ENCODE peak calls at places on chromosomes 6 and 20, in five cellular contexts. G is fibroblast of villous mesenchyme, U is CD14-positive monocyte, Z is breast epithelium, E is lower lobe of right lung. L is an unnamed sample.

GRCh38 chr6:127384007-127384406 is 40.6 kb upstream of the ECHDC1 start:
- DNase-seq in G (peak; percentile 16), U (no peak), Z (no peak), E (no peak), L (no peak)

GRCh38 chr20:31823360-31824124 is 4.4 kb downstream of the MYLK2 start:
- DNase-seq in G (no peak), U (no peak), Z (no peak), E (no peak), L (no peak)

GRCh38 chr6:683742-684440 is 9.0 kb downstream of the EXOC2 start:
- DNase-seq in G (peak; percentile 95), U (no peak), Z (no peak), E (no peak), L (no peak)

GRCh38 chr6:26754212-26754611 is 94.7 kb upstream of the ZNF322 start:
- DNase-seq in G (no peak), U (no peak), Z (no peak), E (no peak), L (no peak)

GRCh38 chr20:53103124-53103523 is 131.0 kb downstream of the TSHZ2 start:
- DNase-seq in G (no peak), U (no peak), Z (no peak), E (no peak), L (no peak)

GRCh38 chr6:77812304-77812703 is 159.5 kb downstream of the MEI4 start:
- DNase-seq in G (no peak), U (no peak), Z (no peak), E (no peak), L (no peak)

GRCh38 chr6:11309947-11310665 is 77.6 kb upstream of the NEDD9 start:
- DNase-seq in G (peak; percentile 55), U (no peak), Z (no peak), E (peak; percentile 54), L (no peak)

GRCh38 chr6:117449549-117450439 is 24.1 kb upstream of the ROS1 start:
- DNase-seq in G (peak; percentile 90), U (no peak), Z (no peak), E (no peak), L (peak; percentile 48)

GRCh38 chr6:94956910-94957309 is 620.4 kb upstream of the MANEA start:
- DNase-seq in G (no peak), U (no peak), Z (no peak), E (no peak), L (no peak)

GRCh38 chr20:50101281-50101680 is 11.7 kb downstream of the UBE2V1 start:
- DNase-seq in G (no peak), U (no peak), Z (no peak), E (no peak), L (no peak)

GRCh38 chr6:151021878-151022277 is 156.4 kb downstream of the MTHFD1L start:
- DNase-seq in G (peak; percentile 76), U (no peak), Z (no peak), E (no peak), L (no peak)

DNA sequence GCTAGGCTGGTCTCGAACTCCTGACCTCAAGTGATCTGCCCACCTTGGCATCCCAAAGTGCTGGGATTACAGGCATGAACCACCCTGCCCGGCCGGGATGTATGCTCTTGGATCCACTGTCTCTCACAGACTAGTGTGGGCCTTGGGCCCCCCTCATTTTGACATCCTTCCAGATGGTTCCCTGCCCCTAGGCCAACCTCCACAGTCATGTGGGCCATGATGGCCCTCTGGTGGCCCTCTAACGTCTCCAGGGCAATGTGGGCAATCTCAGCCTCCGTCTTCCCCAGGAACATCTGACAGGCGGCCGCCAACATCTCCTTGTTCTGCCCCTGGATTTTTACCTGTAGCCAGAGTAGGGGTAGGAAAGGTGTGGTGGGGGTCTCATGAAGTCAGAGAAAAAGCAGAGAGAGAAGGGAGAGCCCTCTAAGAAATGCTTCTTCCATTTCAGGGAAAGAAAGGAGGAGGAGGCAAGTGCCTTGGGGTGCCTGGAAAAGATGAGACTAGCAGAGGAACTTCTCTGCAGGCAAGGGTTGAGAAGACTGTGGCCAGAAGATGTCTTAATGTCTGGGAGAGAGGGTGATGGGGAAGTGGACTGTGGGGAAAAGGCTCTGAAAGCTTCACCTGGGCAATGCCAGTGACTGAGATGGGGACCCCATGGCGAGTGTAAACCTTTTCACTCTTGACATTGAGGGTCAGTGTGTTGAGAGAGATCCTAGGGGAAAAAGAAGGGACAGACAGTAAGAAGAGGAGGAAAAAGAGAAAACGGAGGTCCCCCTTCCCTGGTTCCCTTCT is 1.3 kb downstream of the FLOT1 start:
- DNase-seq in G (no peak), U (no peak), Z (no peak), E (no peak), L (no peak)
- TF ChIP-seq CTCF in G (no peak), U (no peak), Z (no peak), E (no peak), L (no peak)

DNA sequence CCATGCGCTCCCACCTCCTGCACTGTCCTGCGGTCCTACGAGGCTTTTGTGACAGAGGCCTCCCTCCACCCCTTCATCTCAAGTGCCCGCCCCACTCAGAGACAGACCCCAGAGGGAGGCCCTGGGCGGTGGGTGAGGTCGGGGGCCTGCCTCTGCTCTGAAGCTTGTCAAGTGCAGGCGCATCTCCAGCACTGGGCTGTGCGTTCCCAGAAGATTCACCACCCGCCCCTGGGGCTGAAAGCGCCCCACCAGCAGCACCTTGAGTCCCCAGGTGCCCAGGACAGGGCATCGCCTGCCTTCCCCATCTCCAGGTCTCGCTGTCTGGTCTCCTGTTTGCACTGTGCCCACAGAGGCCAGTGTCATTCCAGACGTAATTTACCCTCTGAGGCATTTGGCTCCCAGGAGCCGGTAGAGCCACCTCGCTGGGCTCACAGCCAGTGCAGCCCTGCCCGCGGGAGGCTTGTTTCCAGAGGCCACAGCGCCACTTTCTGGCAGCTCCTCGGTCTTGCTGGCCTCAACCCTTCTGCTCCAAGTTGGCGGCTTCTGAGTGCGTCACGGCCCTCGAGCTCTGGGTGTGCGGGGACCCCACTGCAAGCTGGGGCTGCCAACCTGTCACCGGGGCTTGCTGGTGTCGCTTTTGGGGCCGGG is 191.1 kb downstream of the TAF4 start:
- DNase-seq in G (peak; percentile 5), U (no peak), Z (peak; percentile 65), E (no peak), L (no peak)
- TF ChIP-seq CTCF in G (peak; percentile 13), U (no peak), Z (no peak), E (no peak), L (no peak)

GRCh38 chr6:104936766-104937535 is 20.0 kb upstream of the LIN28B start:
- DNase-seq in G (peak; percentile 77), U (no peak), Z (no peak), E (no peak), L (no peak)

GRCh38 chr6:104940238-104940880 is 16.5 kb upstream of the LIN28B start:
- DNase-seq in G (no peak), U (no peak), Z (no peak), E (no peak), L (no peak)

GRCh38 chr6:104943781-104944180 is 13.1 kb upstream of the LIN28B start:
- DNase-seq in G (peak; percentile 48), U (no peak), Z (no peak), E (no peak), L (no peak)

GRCh38 chr6:104941694-104942177 is 15.2 kb upstream of the LIN28B start:
- DNase-seq in G (no peak), U (no peak), Z (no peak), E (no peak), L (no peak)

GRCh38 chr6:104940881-104941693 is 15.8 kb upstream of the LIN28B start:
- DNase-seq in G (peak; percentile 59), U (no peak), Z (no peak), E (peak; percentile 45), L (no peak)
- TF ChIP-seq CTCF in G (peak; percentile 49), U (peak; percentile 59), Z (no peak), E (peak; percentile 37), L (no peak)

GRCh38 chr6:36839819-36840379 is 655 bp upstream of the CPNE5 start:
- DNase-seq in G (peak; percentile 16), U (no peak), Z (no peak), E (peak; percentile 52), L (no peak)
- TF ChIP-seq CTCF in G (no peak), U (no peak), Z (no peak), E (peak; percentile 29), L (no peak)

DNA sequence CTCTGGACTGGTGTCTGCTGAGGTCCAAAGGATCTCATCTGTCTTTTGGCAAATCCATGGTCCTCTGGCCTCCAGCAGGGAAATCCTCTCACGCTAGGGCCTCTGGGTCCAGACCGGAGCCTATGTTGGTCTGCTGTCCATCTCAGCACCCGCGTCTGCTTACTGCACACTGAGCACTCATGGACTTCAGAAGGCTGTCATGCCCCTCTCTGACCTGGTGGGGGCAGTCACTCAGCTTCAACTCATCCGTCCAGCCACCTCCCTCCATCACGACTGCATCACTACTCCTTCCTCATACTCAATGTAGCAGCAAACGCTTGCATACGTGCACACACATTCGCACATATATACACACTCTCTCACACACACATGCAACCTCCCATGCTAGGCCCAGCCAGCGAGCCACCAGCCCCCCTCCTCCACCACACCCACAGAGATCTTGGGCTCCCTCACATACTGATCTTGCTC is 33.3 kb downstream of the GABRR2 start:
- DNase-seq in G (peak; percentile 52), U (peak; percentile 69), Z (no peak), E (peak; percentile 75), L (no peak)
- TF ChIP-seq CTCF in G (peak; percentile 71), U (peak; percentile 89), Z (no peak), E (peak; percentile 40), L (no peak)

DNA sequence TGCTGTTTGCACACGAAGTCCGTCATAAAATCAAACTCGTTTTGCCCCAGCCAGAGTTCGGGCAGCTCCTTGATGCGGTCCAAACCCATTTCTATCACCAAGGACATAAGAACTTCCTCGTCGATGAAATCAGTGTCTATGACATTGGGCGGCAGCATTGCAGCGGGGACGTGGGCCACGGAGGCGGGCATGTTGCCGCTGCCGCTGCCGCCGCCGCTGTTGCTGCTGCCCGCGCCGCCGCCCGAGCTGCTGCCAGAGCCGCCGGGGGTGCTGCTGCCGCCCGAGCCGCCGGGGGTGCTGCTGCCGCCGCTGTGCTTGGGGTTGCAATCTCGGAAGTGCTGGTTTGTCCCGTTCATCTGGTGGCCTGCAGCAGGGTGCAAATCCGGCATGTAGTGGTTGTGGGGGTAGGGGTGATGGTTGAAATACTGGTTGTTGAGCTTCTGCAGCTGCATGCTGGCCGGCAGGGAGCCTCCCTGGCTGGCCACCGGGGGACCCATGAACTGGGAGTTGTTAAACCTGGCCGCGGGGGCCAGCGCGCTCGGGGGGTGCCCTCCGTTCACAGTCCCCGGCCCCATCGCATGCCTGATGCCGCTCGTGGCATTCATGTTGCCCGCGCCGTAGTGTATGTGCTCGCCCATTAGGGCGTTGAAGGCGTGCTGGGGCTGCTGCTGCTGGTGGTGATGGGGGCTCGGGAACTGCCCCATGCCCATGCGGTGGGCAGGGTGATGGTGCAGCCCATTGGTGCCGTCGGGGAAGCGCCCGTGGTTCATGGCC is 1.1 kb downstream of the CITED2 start:
- DNase-seq in G (peak; percentile 55), U (peak; percentile 66), Z (peak; percentile 39), E (peak; percentile 82), L (no peak)
- TF ChIP-seq CTCF in G (no peak), U (peak; percentile 50), Z (no peak), E (peak; percentile 43), L (no peak)

GRCh38 chr6:90296346-90297123 is at the start of gene BACH2:
- DNase-seq in G (peak; percentile 82), U (peak; percentile 82), Z (peak; percentile 89), E (peak; percentile 91), L (peak; percentile 93)
- TF ChIP-seq CTCF in G (no peak), U (peak; percentile 18), Z (no peak), E (peak; percentile 17), L (no peak)